ENCODE peak calls at places on chromosomes 3 and 15, in seven cellular contexts. One of them, this sample, is unnamed.

GRCh38 chr15:75809986-75810750 is 33.1 kb upstream of the UBE2Q2 start:
- DNase-seq in suprapubic skin: no peak
- DNase-seq in MM.1S: peak; percentile 33
- DNase-seq in transverse colon: peak; percentile 26
- DNase-seq in cardiac muscle cell: peak; percentile 48
- DNase-seq in lung: no peak
- DNase-seq in CD8-positive, alpha-beta T cell: no peak
- DNase-seq in this sample: peak; percentile 36

GRCh38 chr3:16060358-16060852 is 114.1 kb upstream of the GALNT15 start:
- DNase-seq in suprapubic skin: no peak
- DNase-seq in MM.1S: no peak
- DNase-seq in transverse colon: peak; percentile 30
- DNase-seq in cardiac muscle cell: peak; percentile 99
- DNase-seq in lung: peak; percentile 48
- DNase-seq in CD8-positive, alpha-beta T cell: no peak
- DNase-seq in this sample: no peak

GRCh38 chr3:59254433-59254832 is 204.6 kb upstream of the CFAP20DC start:
- DNase-seq in suprapubic skin: no peak
- DNase-seq in MM.1S: no peak
- DNase-seq in transverse colon: no peak
- DNase-seq in cardiac muscle cell: no peak
- DNase-seq in lung: no peak
- DNase-seq in CD8-positive, alpha-beta T cell: no peak
- DNase-seq in this sample: no peak

GRCh38 chr15:33279613-33280205 is 31.1 kb upstream of the RYR3 start:
- DNase-seq in suprapubic skin: no peak
- DNase-seq in MM.1S: no peak
- DNase-seq in transverse colon: no peak
- DNase-seq in cardiac muscle cell: no peak
- DNase-seq in lung: no peak
- DNase-seq in CD8-positive, alpha-beta T cell: no peak
- DNase-seq in this sample: no peak

GRCh38 chr15:98800437-98801233 is 152.3 kb downstream of the IGF1R start:
- DNase-seq in suprapubic skin: no peak
- DNase-seq in MM.1S: no peak
- DNase-seq in transverse colon: peak; percentile 47
- DNase-seq in cardiac muscle cell: peak; percentile 94
- DNase-seq in lung: peak; percentile 44
- DNase-seq in CD8-positive, alpha-beta T cell: no peak
- DNase-seq in this sample: peak; percentile 46

GRCh38 chr15:27222479-27222878 is 251.5 kb downstream of the GABRG3 start:
- DNase-seq in suprapubic skin: no peak
- DNase-seq in MM.1S: no peak
- DNase-seq in transverse colon: no peak
- DNase-seq in cardiac muscle cell: peak; percentile 9
- DNase-seq in lung: no peak
- DNase-seq in CD8-positive, alpha-beta T cell: no peak
- DNase-seq in this sample: peak; percentile 62

GRCh38 chr3:142215111-142215510 is 10.3 kb downstream of the GK5 start:
- DNase-seq in suprapubic skin: no peak
- DNase-seq in MM.1S: no peak
- DNase-seq in transverse colon: no peak
- DNase-seq in cardiac muscle cell: peak; percentile 49
- DNase-seq in lung: no peak
- DNase-seq in CD8-positive, alpha-beta T cell: no peak
- DNase-seq in this sample: no peak

GRCh38 chr3:64097920-64098319 is 74.6 kb upstream of the PSMD6 start:
- DNase-seq in suprapubic skin: no peak
- DNase-seq in MM.1S: no peak
- DNase-seq in transverse colon: no peak
- DNase-seq in cardiac muscle cell: no peak
- DNase-seq in lung: no peak
- DNase-seq in CD8-positive, alpha-beta T cell: no peak
- DNase-seq in this sample: no peak

GRCh38 chr15:44726568-44727461 is 9.5 kb upstream of the TRIM69 start:
- DNase-seq in suprapubic skin: no peak
- DNase-seq in MM.1S: peak; percentile 95
- DNase-seq in transverse colon: peak; percentile 78
- DNase-seq in cardiac muscle cell: peak; percentile 95
- DNase-seq in lung: no peak
- DNase-seq in CD8-positive, alpha-beta T cell: peak; percentile 72
- DNase-seq in this sample: peak; percentile 50

GRCh38 chr3:38247366-38248035 is 18.1 kb upstream of the SLC22A13 start:
- DNase-seq in suprapubic skin: no peak
- DNase-seq in MM.1S: no peak
- DNase-seq in transverse colon: no peak
- DNase-seq in cardiac muscle cell: peak; percentile 83
- DNase-seq in lung: no peak
- DNase-seq in CD8-positive, alpha-beta T cell: no peak
- DNase-seq in this sample: no peak
- TF ChIP-seq CTCF in suprapubic skin: no peak
- TF ChIP-seq CTCF in MM.1S: no peak
- TF ChIP-seq CTCF in transverse colon: no peak
- TF ChIP-seq CTCF in cardiac muscle cell: peak; percentile 49
- TF ChIP-seq CTCF in lung: no peak
- TF ChIP-seq CTCF in CD8-positive, alpha-beta T cell: no peak
- TF ChIP-seq CTCF in this sample: peak; percentile 3

GRCh38 chr3:5690490-5690889 is 503.0 kb downstream of the EDEM1 start:
- DNase-seq in suprapubic skin: no peak
- DNase-seq in MM.1S: no peak
- DNase-seq in transverse colon: no peak
- DNase-seq in cardiac muscle cell: no peak
- DNase-seq in lung: no peak
- DNase-seq in CD8-positive, alpha-beta T cell: no peak
- DNase-seq in this sample: no peak
- H3K4me3 ChIP-seq in suprapubic skin: no peak overlapping the region
- H3K4me3 ChIP-seq in MM.1S: no peak overlapping the region
- H3K4me3 ChIP-seq in transverse colon: no peak overlapping the region
- H3K4me3 ChIP-seq in cardiac muscle cell: no peak overlapping the region
- H3K4me3 ChIP-seq in lung: no peak overlapping the region
- H3K4me3 ChIP-seq in CD8-positive, alpha-beta T cell: no peak overlapping the region
- H3K4me3 ChIP-seq in this sample: no peak overlapping the region

GRCh38 chr3:38125305-38126120 is 11.4 kb downstream of the ACAA1 start:
- DNase-seq in suprapubic skin: peak; percentile 70
- DNase-seq in MM.1S: no peak
- DNase-seq in transverse colon: no peak
- DNase-seq in cardiac muscle cell: no peak
- DNase-seq in lung: peak; percentile 22
- DNase-seq in CD8-positive, alpha-beta T cell: no peak
- DNase-seq in this sample: no peak
- H3K36me3 ChIP-seq in suprapubic skin: peaks cover 92% of the 10 kb centered on the region
- H3K36me3 ChIP-seq in MM.1S: no peaks in the 10 kb centered on the region
- H3K36me3 ChIP-seq in transverse colon: no peaks in the 10 kb centered on the region
- H3K36me3 ChIP-seq in cardiac muscle cell: peaks cover 57% of the 10 kb centered on the region
- H3K36me3 ChIP-seq in lung: peaks cover 66% of the 10 kb centered on the region
- H3K36me3 ChIP-seq in CD8-positive, alpha-beta T cell: peaks cover 55% of the 10 kb centered on the region
- H3K36me3 ChIP-seq in this sample: no peaks in the 10 kb centered on the region

GRCh38 chr15:41199470-41199869 is 31.1 kb downstream of the EXD1 start:
- DNase-seq in suprapubic skin: no peak
- DNase-seq in MM.1S: no peak
- DNase-seq in transverse colon: no peak
- DNase-seq in cardiac muscle cell: no peak
- DNase-seq in lung: no peak
- DNase-seq in CD8-positive, alpha-beta T cell: no peak
- DNase-seq in this sample: no peak

DNA sequence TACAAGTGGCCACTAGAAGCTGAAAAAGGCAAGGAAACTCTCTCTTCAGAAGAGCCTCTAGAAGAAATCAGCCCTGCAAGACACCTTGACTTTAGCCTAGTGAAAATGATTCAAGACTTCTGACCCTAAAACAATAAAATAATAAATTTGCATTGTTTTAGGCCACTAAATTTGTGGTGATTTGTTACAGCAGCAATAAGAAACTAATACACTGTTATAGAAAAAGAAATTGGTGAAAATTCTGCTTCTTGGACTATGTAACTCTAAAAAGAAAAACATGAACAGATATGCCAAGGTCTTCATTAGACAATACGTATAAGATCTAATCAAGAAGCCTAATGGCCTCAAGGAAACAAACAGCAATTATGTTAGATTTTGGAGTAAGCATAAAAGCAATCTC is 36.1 kb downstream of the EXD1 start:
- DNase-seq in suprapubic skin: no peak
- DNase-seq in MM.1S: no peak
- DNase-seq in transverse colon: no peak
- DNase-seq in cardiac muscle cell: no peak
- DNase-seq in lung: no peak
- DNase-seq in CD8-positive, alpha-beta T cell: no peak
- DNase-seq in this sample: no peak
- TF ChIP-seq CTCF in suprapubic skin: no peak
- TF ChIP-seq CTCF in MM.1S: no peak
- TF ChIP-seq CTCF in transverse colon: no peak
- TF ChIP-seq CTCF in cardiac muscle cell: no peak
- TF ChIP-seq CTCF in lung: no peak
- TF ChIP-seq CTCF in CD8-positive, alpha-beta T cell: no peak
- TF ChIP-seq CTCF in this sample: no peak

GRCh38 chr3:187025656-187026320 is 95.5 kb downstream of the ST6GAL1 start:
- DNase-seq in suprapubic skin: no peak
- DNase-seq in MM.1S: no peak
- DNase-seq in transverse colon: no peak
- DNase-seq in cardiac muscle cell: no peak
- DNase-seq in lung: no peak
- DNase-seq in CD8-positive, alpha-beta T cell: no peak
- DNase-seq in this sample: peak; percentile 77

GRCh38 chr3:187026321-187026678 is 96.0 kb downstream of the ST6GAL1 start:
- DNase-seq in suprapubic skin: no peak
- DNase-seq in MM.1S: no peak
- DNase-seq in transverse colon: no peak
- DNase-seq in cardiac muscle cell: no peak
- DNase-seq in lung: no peak
- DNase-seq in CD8-positive, alpha-beta T cell: no peak
- DNase-seq in this sample: no peak

GRCh38 chr3:187022403-187023029 is 92.2 kb downstream of the ST6GAL1 start:
- DNase-seq in suprapubic skin: no peak
- DNase-seq in MM.1S: no peak
- DNase-seq in transverse colon: no peak
- DNase-seq in cardiac muscle cell: no peak
- DNase-seq in lung: no peak
- DNase-seq in CD8-positive, alpha-beta T cell: no peak
- DNase-seq in this sample: no peak

GRCh38 chr3:187025254-187025655 is 94.9 kb downstream of the ST6GAL1 start:
- DNase-seq in suprapubic skin: no peak
- DNase-seq in MM.1S: no peak
- DNase-seq in transverse colon: no peak
- DNase-seq in cardiac muscle cell: no peak
- DNase-seq in lung: no peak
- DNase-seq in CD8-positive, alpha-beta T cell: peak; percentile 18
- DNase-seq in this sample: no peak

DNA sequence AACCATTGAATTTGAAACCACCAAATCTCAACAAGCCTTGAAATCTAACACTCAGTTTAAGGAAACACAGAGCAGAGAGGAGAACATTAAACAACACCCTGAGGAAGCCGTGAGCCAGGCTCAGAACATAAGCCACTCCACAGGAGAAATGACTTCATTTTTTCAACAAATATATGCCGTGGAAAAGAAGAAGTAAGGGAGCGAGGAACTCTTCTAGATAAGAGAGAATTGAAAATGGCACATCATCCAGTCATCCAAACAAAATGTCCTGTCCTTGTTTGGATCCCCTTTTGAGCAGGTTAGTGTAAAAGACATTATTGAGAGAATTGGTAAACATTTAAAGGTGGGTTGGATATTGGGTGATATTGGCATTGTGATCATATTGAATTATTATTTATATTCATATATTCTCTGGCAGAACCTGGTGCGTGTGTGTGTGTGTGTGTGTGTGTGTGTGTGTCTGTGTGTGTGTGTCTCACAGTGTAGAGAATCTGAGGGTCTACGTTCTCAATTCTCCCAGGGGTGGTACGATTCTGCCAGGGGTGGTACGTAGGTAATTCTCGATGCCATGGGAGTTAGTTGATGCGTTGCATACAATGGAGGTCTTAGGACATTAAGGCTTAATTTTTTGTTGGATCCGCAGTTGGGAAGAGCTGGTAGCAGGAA is 94.4 kb downstream of the ST6GAL1 start:
- DNase-seq in suprapubic skin: no peak
- DNase-seq in MM.1S: no peak
- DNase-seq in transverse colon: no peak
- DNase-seq in cardiac muscle cell: no peak
- DNase-seq in lung: no peak
- DNase-seq in CD8-positive, alpha-beta T cell: no peak
- DNase-seq in this sample: no peak
- H3K4me3 ChIP-seq in suprapubic skin: no peak overlapping the region
- H3K4me3 ChIP-seq in MM.1S: no peak overlapping the region
- H3K4me3 ChIP-seq in transverse colon: no peak overlapping the region
- H3K4me3 ChIP-seq in cardiac muscle cell: no peak overlapping the region
- H3K4me3 ChIP-seq in lung: no peak overlapping the region
- H3K4me3 ChIP-seq in CD8-positive, alpha-beta T cell: peak overlapping the region; percentile 71
- H3K4me3 ChIP-seq in this sample: no peak overlapping the region

GRCh38 chr3:10303785-10304184 is 11.0 kb upstream of the GHRL start:
- DNase-seq in suprapubic skin: no peak
- DNase-seq in MM.1S: no peak
- DNase-seq in transverse colon: no peak
- DNase-seq in cardiac muscle cell: no peak
- DNase-seq in lung: no peak
- DNase-seq in CD8-positive, alpha-beta T cell: no peak
- DNase-seq in this sample: no peak

GRCh38 chr3:10305331-10305902 is 12.7 kb upstream of the GHRL start:
- DNase-seq in suprapubic skin: no peak
- DNase-seq in MM.1S: no peak
- DNase-seq in transverse colon: no peak
- DNase-seq in cardiac muscle cell: no peak
- DNase-seq in lung: no peak
- DNase-seq in CD8-positive, alpha-beta T cell: no peak
- DNase-seq in this sample: no peak

GRCh38 chr3:10308678-10309077 is 12.2 kb downstream of the SEC13 start:
- DNase-seq in suprapubic skin: no peak
- DNase-seq in MM.1S: no peak
- DNase-seq in transverse colon: no peak
- DNase-seq in cardiac muscle cell: no peak
- DNase-seq in lung: no peak
- DNase-seq in CD8-positive, alpha-beta T cell: no peak
- DNase-seq in this sample: no peak

GRCh38 chr3:10304905-10305304 is 12.2 kb upstream of the GHRL start:
- DNase-seq in suprapubic skin: no peak
- DNase-seq in MM.1S: no peak
- DNase-seq in transverse colon: no peak
- DNase-seq in cardiac muscle cell: no peak
- DNase-seq in lung: no peak
- DNase-seq in CD8-positive, alpha-beta T cell: no peak
- DNase-seq in this sample: no peak

GRCh38 chr3:10306156-10306555 is 13.4 kb upstream of the GHRL start:
- DNase-seq in suprapubic skin: no peak
- DNase-seq in MM.1S: no peak
- DNase-seq in transverse colon: no peak
- DNase-seq in cardiac muscle cell: no peak
- DNase-seq in lung: no peak
- DNase-seq in CD8-positive, alpha-beta T cell: no peak
- DNase-seq in this sample: no peak
- H3K36me3 ChIP-seq in suprapubic skin: peaks cover 94% of the 10 kb centered on the region
- H3K36me3 ChIP-seq in MM.1S: peaks cover 14% of the 10 kb centered on the region
- H3K36me3 ChIP-seq in transverse colon: no peaks in the 10 kb centered on the region
- H3K36me3 ChIP-seq in cardiac muscle cell: peaks cover 65% of the 10 kb centered on the region
- H3K36me3 ChIP-seq in lung: peaks cover 55% of the 10 kb centered on the region
- H3K36me3 ChIP-seq in CD8-positive, alpha-beta T cell: peaks cover 41% of the 10 kb centered on the region
- H3K36me3 ChIP-seq in this sample: peaks cover 15% of the 10 kb centered on the region

This sample was measured in BE2C.